ENCODE peak calls at places on chromosome 12, in seven cellular contexts. G is left ventricle myocardium superior; B is mesendoderm; R is fibroblast of mammary gland; K is NAMALWA; S is GM12891; W is stimulated activated naive CD4-positive, alpha-beta T cell. V is an unnamed sample.

GRCh38 chr12:20370841-20371240 is 2.5 kb downstream of the PDE3A start:
- DNase-seq in R (no peak), B (no peak), W (no peak), G (no peak), K (no peak), S (no peak), V (no peak)

GRCh38 chr12:18700254-18700653 is 37.6 kb downstream of the PLCZ1 start:
- DNase-seq in B (peak), W (no peak), R (peak), S (no peak), K (no peak), G (no peak), V (no peak)

GRCh38 chr12:59086124-59086523 is 165.8 kb upstream of the LRIG3 start:
- DNase-seq in G (no peak), S (no peak), R (no peak), W (no peak), K (no peak), B (peak), V (no peak)

GRCh38 chr12:50105913-50106450 is 2.2 kb downstream of the GPD1 start:
- DNase-seq in G (no peak), R (no peak), K (no peak), S (no peak), B (no peak), W (no peak), V (no peak)

GRCh38 chr12:26097046-26097878 is 27.6 kb downstream of the BHLHE41 start:
- DNase-seq in S (no peak), K (peak), W (peak), G (peak), R (peak), B (peak), V (no peak)

GRCh38 chr12:12718853-12719252 is 1.7 kb downstream of the CDKN1B start:
- DNase-seq in R (peak), S (no peak), W (no peak), B (no peak), K (peak), G (no peak), V (no peak)

GRCh38 chr12:121110211-121110940 is 22.3 kb upstream of the P2RX7 start:
- DNase-seq in S (peak), G (peak), B (peak), R (peak), W (peak), K (peak), V (no peak)

GRCh38 chr12:112408621-112409020 is 784 bp downstream of the RPL6 start:
- DNase-seq in B (no peak), K (no peak), R (no peak), S (no peak), G (no peak), W (no peak), V (no peak)

GRCh38 chr12:2364566-2365165 is 311.9 kb downstream of the CACNA1C start:
- DNase-seq in B (peak), R (no peak), G (no peak), W (no peak), S (no peak), K (no peak), V (no peak)

GRCh38 chr12:113063396-113064350 is 7.1 kb downstream of the DTX1 start:
- DNase-seq in K (peak), G (no peak), W (no peak), R (no peak), B (no peak), S (no peak), V (peak)

GRCh38 chr12:133145981-133146380 is 15.6 kb downstream of the ZNF10 start:
- DNase-seq in K (no peak), R (no peak), B (no peak), W (no peak), G (no peak), S (no peak), V (no peak)

GRCh38 chr12:8581098-8581784 is 31.4 kb downstream of the AICDA start:
- DNase-seq in W (no peak), R (no peak), K (no peak), G (no peak), B (no peak), S (no peak), V (no peak)

GRCh38 chr12:6461401-6462233 is 8.9 kb downstream of the VAMP1 start:
- DNase-seq in G (peak), S (peak), R (no peak), B (no peak), W (peak), K (peak), V (no peak)

GRCh38 chr12:56128669-56129209 is 672 bp downstream of the ESYT1 start:
- DNase-seq in S (no peak), R (no peak), B (no peak), K (peak), G (peak), W (no peak), V (no peak)

GRCh38 chr12:83471341-83471740 is 784.6 kb downstream of the TMTC2 start:
- DNase-seq in K (no peak), R (no peak), B (no peak), G (peak), S (no peak), W (no peak), V (no peak)